ENCODE peak calls at places on chromosome 11, in seven cellular contexts. N is activated CD8-positive, alpha-beta memory T cell treated with anti-CD3 and anti-CD28 coated beads for 4 hours; C is renal cortical epithelial cell; Y is NCI-H187; J is AG08396; D is MM.1S; B is effector memory CD4-positive, alpha-beta T cell. Q is an unnamed sample.

GRCh38 chr11:110345756-110346155 is 49.3 kb upstream of the RDX start:
- DNase-seq in N (no peak), C (peak; percentile 41), Y (no peak), J (no peak), D (no peak), B (no peak), Q (peak; percentile 11)

GRCh38 chr11:8826145-8826786 is 84.7 kb upstream of the AKIP1 start:
- DNase-seq in N (no peak), C (no peak), Y (no peak), J (peak; percentile 47), D (no peak), B (no peak), Q (no peak)

GRCh38 chr11:86869966-86870570 is 69.7 kb downstream of the PRSS23 start:
- DNase-seq in N (peak; percentile 9), C (peak; percentile 42), Y (no peak), J (peak; percentile 83), D (peak; percentile 65), B (no peak), Q (peak; percentile 45)

GRCh38 chr11:35944503-35945136 is 758 bp downstream of the LDLRAD3 start:
- DNase-seq in N (no peak), C (peak; percentile 6), Y (no peak), J (peak; percentile 36), D (no peak), B (no peak), Q (no peak)

GRCh38 chr11:90229791-90230190 is 6.9 kb upstream of the CHORDC1 start:
- DNase-seq in N (no peak), C (no peak), Y (no peak), J (peak; percentile 7), D (no peak), B (no peak), Q (peak; percentile 46)

GRCh38 chr11:10395196-10395897 is 59.7 kb upstream of the AMPD3 start:
- DNase-seq in N (no peak), C (no peak), Y (no peak), J (no peak), D (no peak), B (no peak), Q (no peak)

GRCh38 chr11:29616611-29617010 is 400.2 kb downstream of the KCNA4 start:
- DNase-seq in N (no peak), C (peak; percentile 40), Y (no peak), J (no peak), D (no peak), B (no peak), Q (no peak)

GRCh38 chr11:27282806-27283205 is 80.2 kb downstream of the CCDC34 start:
- DNase-seq in N (no peak), C (no peak), Y (no peak), J (no peak), D (no peak), B (no peak), Q (no peak)

GRCh38 chr11:69298778-69299461 is 5.0 kb downstream of the MYEOV start:
- DNase-seq in N (no peak), C (peak; percentile 14), Y (no peak), J (peak; percentile 44), D (no peak), B (no peak), Q (peak; percentile 89)